ENCODE peak calls at places on chromosomes 11 and 22, in seven cellular contexts. T is Right ventricle myocardium superior, N is iris pigment epithelial cell, X is AG04450, R is brain microvascular endothelial cell, W is AML-193, E is gastrocnemius medialis. K is an unnamed sample.

GRCh38 chr11:105081412-105082150 is 36.4 kb upstream of the CARD16 start:
- DNase-seq in T (no peak), N (no peak), X (no peak), R (no peak), W (no peak), E (no peak), K (no peak)

GRCh38 chr11:576791-577610 is 731 bp downstream of the PHRF1 start:
- DNase-seq in T (no peak), N (peak), X (no peak), R (no peak), W (no peak), E (no peak), K (no peak)

GRCh38 chr11:6721343-6721742 is 38.2 kb upstream of the MRPL17 start:
- DNase-seq in T (no peak), N (no peak), X (no peak), R (no peak), W (no peak), E (no peak), K (no peak)

GRCh38 chr22:30115705-30116104 is 35.4 kb downstream of the HORMAD2 start:
- DNase-seq in T (no peak), N (peak), X (no peak), R (no peak), W (no peak), E (no peak), K (peak)

GRCh38 chr22:40027191-40028097 is 32.7 kb downstream of the FAM83F start:
- DNase-seq in T (no peak), N (no peak), X (no peak), R (no peak), W (no peak), E (no peak), K (no peak)

GRCh38 chr11:16280256-16280682 is 76.1 kb downstream of the SOX6 start:
- DNase-seq in T (peak), N (no peak), X (no peak), R (no peak), W (no peak), E (peak), K (peak)

GRCh38 chr11:67416416-67417335 is 1.2 kb downstream of the CARNS1 start:
- DNase-seq in T (peak), N (peak), X (no peak), R (no peak), W (no peak), E (no peak), K (peak)

GRCh38 chr11:123221074-123221473 is 26.0 kb upstream of the CLMP start:
- DNase-seq in T (no peak), N (no peak), X (no peak), R (no peak), W (no peak), E (no peak), K (no peak)

GRCh38 chr11:9315078-9315688 is 790 bp upstream of the TMEM41B start:
- DNase-seq in T (peak), N (peak), X (no peak), R (no peak), W (no peak), E (no peak), K (no peak)

GRCh38 chr11:75313457-75314272 is 37.8 kb downstream of the ARRB1 start:
- DNase-seq in T (peak), N (peak), X (no peak), R (peak), W (no peak), E (peak), K (peak)